ENCODE peak calls at places on chromosomes 6 and 20, in eight cellular contexts. D, E, C, G, P, N, O and A are unnamed samples.

GRCh38 chr20:47432251-47433210 is 69.2 kb upstream of the NCOA3 start:
- DNase-seq in D (peak; percentile 87), E (peak; percentile 71), C (no peak), G (no peak), P (no peak), N (no peak), O (no peak), A (no peak)

GRCh38 chr20:46298374-46298773 is 9.9 kb downstream of the CDH22 start:
- DNase-seq in D (no peak), E (no peak), C (no peak), G (no peak), P (no peak), N (no peak), O (no peak), A (no peak)

GRCh38 chr6:20791932-20792331 is 257.7 kb downstream of the CDKAL1 start:
- DNase-seq in D (no peak), E (no peak), C (no peak), G (no peak), P (no peak), N (no peak), O (no peak), A (no peak)

GRCh38 chr20:58135441-58136170 is 92.8 kb downstream of the ANKRD60 start:
- DNase-seq in D (peak; percentile 79), E (no peak), C (peak; percentile 55), G (no peak), P (peak; percentile 14), N (peak; percentile 35), O (no peak), A (no peak)

GRCh38 chr6:142942805-142943227 is 2.2 kb downstream of the HIVEP2 start:
- DNase-seq in D (peak; percentile 65), E (peak; percentile 64), C (no peak), G (no peak), P (no peak), N (no peak), O (no peak), A (no peak)

GRCh38 chr6:38987503-38987902 is 61.1 kb upstream of the GLP1R start:
- DNase-seq in D (no peak), E (no peak), C (no peak), G (no peak), P (no peak), N (no peak), O (no peak), A (no peak)

GRCh38 chr6:24606200-24606599 is 39.8 kb downstream of the KIAA0319 start:
- DNase-seq in D (no peak), E (no peak), C (no peak), G (no peak), P (no peak), N (no peak), O (no peak), A (no peak)

GRCh38 chr6:77173472-77174074 is 289.7 kb downstream of the HTR1B start:
- DNase-seq in D (peak; percentile 3), E (peak; percentile 1), C (no peak), G (no peak), P (no peak), N (peak; percentile 72), O (no peak), A (no peak)

GRCh38 chr6:47235964-47236760 is 73.5 kb downstream of the TNFRSF21 start:
- DNase-seq in D (no peak), E (no peak), C (no peak), G (no peak), P (no peak), N (no peak), O (no peak), A (peak; percentile 60)

GRCh38 chr20:48458003-48458377 is 369.8 kb downstream of the PREX1 start:
- DNase-seq in D (no peak), E (no peak), C (peak; percentile 31), G (no peak), P (no peak), N (no peak), O (no peak), A (peak; percentile 13)

GRCh38 chr6:152094992-152095592 is 287.6 kb downstream of the ESR1 start:
- DNase-seq in D (peak; percentile 100), E (peak; percentile 45), C (peak; percentile 92), G (no peak), P (peak; percentile 91), N (peak; percentile 45), O (no peak), A (peak; percentile 94)

GRCh38 chr20:36744764-36745191 is 1.1 kb downstream of the NDRG3 start:
- DNase-seq in D (peak; percentile 41), E (no peak), C (peak; percentile 83), G (no peak), P (no peak), N (peak; percentile 47), O (no peak), A (no peak)

GRCh38 chr6:84411060-84411629 is 183.7 kb upstream of the CEP162 start:
- DNase-seq in D (peak; percentile 48), E (no peak), C (no peak), G (no peak), P (no peak), N (no peak), O (no peak), A (no peak)

GRCh38 chr6:91094341-91094740 is 507.5 kb upstream of the MAP3K7 start:
- DNase-seq in D (no peak), E (no peak), C (no peak), G (no peak), P (no peak), N (no peak), O (no peak), A (no peak)

DNA sequence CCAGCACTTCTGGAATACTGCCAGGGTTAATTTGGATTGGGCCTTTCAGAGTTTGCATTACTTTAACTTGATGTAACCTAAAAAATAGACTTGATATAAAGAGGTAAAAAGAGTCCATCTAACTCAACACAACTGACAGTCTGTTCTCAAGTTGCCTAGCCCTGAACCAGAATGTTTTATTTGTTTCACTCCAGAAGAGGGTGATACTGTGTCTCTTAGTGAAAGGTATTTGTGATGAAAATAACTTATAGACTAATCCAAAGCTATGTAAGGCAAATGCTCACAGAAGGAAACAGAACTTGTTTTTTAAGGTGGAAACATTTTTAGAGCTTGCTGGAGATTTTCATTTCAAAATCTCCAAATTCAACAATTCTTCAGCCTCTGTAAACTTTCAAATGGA is 469.1 kb upstream of the RUNX2 start:
- DNase-seq in D (no peak), E (no peak), C (no peak), G (no peak), P (no peak), N (no peak), O (no peak), A (no peak)
- TF ChIP-seq CTCF in D (no peak), E (peak; percentile 6), C (no peak), G (no peak), P (no peak), N (no peak), O (no peak), A (no peak)

GRCh38 chr6:103124471-103124870 is 1731.0 kb downstream of the GRIK2 start:
- DNase-seq in D (no peak), E (no peak), C (no peak), G (no peak), P (no peak), N (no peak), O (no peak), A (no peak)

DNA sequence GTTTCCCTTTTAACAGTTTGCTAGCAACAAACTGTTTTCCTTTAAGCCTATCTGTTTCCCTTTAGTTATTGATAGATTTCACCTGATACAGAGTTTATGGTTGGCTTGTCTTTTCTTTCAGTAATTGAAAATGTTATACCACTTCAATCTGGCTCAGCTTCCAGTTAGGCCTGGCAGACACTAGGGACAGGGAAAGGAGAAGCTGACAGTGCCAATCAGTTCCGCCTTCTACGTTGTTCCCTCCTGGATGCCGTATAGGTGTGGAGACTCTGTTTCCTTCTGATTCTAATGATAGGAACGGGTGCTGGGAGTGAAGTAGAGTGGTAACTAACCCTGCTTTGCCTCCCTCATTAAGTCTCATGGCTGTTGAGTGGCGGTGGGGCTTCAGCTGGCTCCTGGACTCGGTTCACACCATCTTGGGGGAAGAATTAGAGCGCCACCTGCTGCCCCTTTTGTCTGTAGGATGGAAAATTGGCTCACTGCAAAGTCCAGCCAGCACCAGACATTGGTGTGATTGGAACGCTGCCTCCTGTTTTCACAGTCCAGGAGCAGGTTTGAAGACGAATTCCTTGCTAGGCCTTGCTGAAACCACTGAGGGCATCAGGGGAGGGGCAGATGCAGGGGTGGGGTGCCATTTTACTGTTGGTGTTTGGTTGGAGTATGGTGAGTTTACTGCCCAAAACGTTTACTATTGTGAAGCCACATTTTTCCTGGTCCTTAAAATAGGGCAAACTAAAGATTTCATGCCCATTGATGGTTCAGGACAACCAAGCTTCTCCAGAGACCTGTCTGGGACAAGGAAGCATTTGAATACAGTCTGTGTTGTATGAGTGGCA is 1729.5 kb downstream of the GRIK2 start:
- DNase-seq in D (peak; percentile 15), E (peak; percentile 44), C (peak; percentile 64), G (no peak), P (no peak), N (peak; percentile 89), O (peak; percentile 16), A (no peak)
- TF ChIP-seq CTCF in D (peak; percentile 66), E (peak; percentile 82), C (peak; percentile 6), G (no peak), P (no peak), N (peak; percentile 83), O (peak; percentile 66), A (no peak)

DNA sequence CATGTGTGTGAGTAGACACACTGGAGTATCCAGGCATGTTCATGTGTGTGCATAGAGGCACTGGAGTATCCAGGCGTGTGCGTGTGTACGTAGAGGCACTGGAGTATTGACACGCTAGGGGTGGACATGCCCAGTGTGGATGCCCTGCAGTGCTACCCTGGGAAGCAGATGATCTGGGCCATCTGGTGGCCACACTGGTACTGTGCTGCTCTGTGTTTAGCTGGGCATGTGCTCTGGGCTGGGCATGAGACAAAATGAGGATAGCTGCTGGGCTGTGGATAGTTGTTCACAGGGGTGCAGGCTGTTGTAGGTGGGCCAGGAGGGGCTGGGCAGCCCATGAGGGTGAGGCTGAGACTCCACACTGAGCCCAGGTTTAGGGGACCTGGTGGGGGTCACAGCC is 24.0 kb upstream of the NPBWR2 start:
- DNase-seq in D (peak; percentile 11), E (peak; percentile 60), C (peak; percentile 10), G (no peak), P (no peak), N (no peak), O (no peak), A (peak; percentile 34)
- TF ChIP-seq CTCF in D (peak; percentile 22), E (peak; percentile 76), C (no peak), G (no peak), P (no peak), N (peak; percentile 30), O (no peak), A (no peak)

GRCh38 chr6:122612838-122613237 is 2.6 kb downstream of the PKIB start:
- DNase-seq in D (no peak), E (no peak), C (no peak), G (no peak), P (no peak), N (no peak), O (no peak), A (no peak)

GRCh38 chr6:122610690-122611455 is 668 bp downstream of the PKIB start:
- DNase-seq in D (peak; percentile 27), E (peak; percentile 15), C (peak; percentile 71), G (peak; percentile 2), P (peak; percentile 28), N (peak; percentile 48), O (peak; percentile 43), A (peak; percentile 47)

GRCh38 chr6:122615409-122615808 is 5.2 kb downstream of the PKIB start:
- DNase-seq in D (no peak), E (no peak), C (no peak), G (no peak), P (no peak), N (no peak), O (no peak), A (no peak)

GRCh38 chr6:122614303-122614702 is 4.1 kb downstream of the PKIB start:
- DNase-seq in D (no peak), E (no peak), C (no peak), G (no peak), P (no peak), N (no peak), O (no peak), A (no peak)

GRCh38 chr6:122609881-122610689 is at the start of gene PKIB:
- DNase-seq in D (peak; percentile 68), E (peak; percentile 64), C (peak; percentile 80), G (peak; percentile 5), P (peak; percentile 53), N (peak; percentile 82), O (peak; percentile 75), A (peak; percentile 47)
- TF ChIP-seq CTCF in D (peak; percentile 73), E (peak; percentile 69), C (peak; percentile 37), G (no peak), P (no peak), N (peak; percentile 43), O (peak; percentile 32), A (peak; percentile 8)